ENCODE peak calls at places on chromosomes 7 and 10, in four cellular contexts. D, X, G and S are unnamed samples.

GRCh38 chr7:26363465-26363864 is 71.8 kb downstream of the SNX10 start:
- DNase-seq in D (peak; percentile 8), G (no peak), X (no peak), S (no peak)

GRCh38 chr10:1454964-1455363 is 282.4 kb downstream of the ADARB2 start:
- DNase-seq in G (no peak), X (no peak), D (no peak), S (peak; percentile 54)

GRCh38 chr7:92732451-92733036 is 103.8 kb downstream of the CDK6 start:
- DNase-seq in G (no peak), D (no peak), X (no peak), S (no peak)

GRCh38 chr10:30630571-30630970 is 1.0 kb upstream of the LYZL2 start:
- DNase-seq in X (no peak), G (no peak), D (no peak), S (no peak)

GRCh38 chr7:131581241-131582157 is 25.1 kb upstream of the PODXL start:
- DNase-seq in X (no peak), G (peak; percentile 6), D (no peak), S (peak; percentile 8)

GRCh38 chr7:86972072-86972471 is 87.4 kb downstream of the ELAPOR2 start:
- DNase-seq in G (no peak), D (peak; percentile 2), X (no peak), S (no peak)

GRCh38 chr7:115191506-115191905 is 269.6 kb downstream of the MDFIC start:
- DNase-seq in D (no peak), G (no peak), X (no peak), S (no peak)

GRCh38 chr10:64093304-64093703 is 572.1 kb downstream of the REEP3 start:
- DNase-seq in X (no peak), D (no peak), G (no peak), S (no peak)

GRCh38 chr7:101919363-101920115 is 102.1 kb downstream of the CUX1 start:
- DNase-seq in G (no peak), X (no peak), D (no peak), S (no peak)

DNA sequence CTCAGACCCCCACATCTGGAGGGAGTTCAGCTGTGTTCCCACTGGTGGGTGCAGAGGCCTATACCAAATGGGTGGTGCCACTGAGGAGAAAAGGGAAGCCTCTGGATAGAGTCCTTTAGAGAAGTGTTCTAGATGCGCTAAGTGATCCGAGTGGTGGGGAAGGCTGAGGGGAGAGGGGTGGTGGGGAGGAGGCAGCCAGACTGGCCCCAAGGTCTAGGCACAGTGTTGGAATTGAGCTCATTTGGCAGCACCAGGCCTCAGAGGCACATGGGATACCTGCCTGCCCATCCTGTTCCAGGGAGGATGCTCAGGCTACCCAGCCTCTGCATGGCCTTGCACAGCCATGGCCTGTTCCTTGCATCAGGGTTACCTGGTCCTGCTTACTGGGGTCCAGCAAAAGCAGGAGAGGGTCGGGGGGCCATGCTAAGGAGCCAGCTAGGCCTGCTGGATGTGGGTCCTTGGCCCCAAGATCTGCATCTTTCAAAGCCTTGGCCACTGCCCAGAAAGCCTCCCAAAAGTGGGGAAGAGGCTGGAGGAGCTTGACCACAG is 99.6 kb downstream of the NEURL1 start:
- DNase-seq in X (no peak), D (no peak), G (no peak), S (no peak)
- TF ChIP-seq CTCF in X (peak; percentile 41), D (no peak), G (no peak), S (no peak)

DNA sequence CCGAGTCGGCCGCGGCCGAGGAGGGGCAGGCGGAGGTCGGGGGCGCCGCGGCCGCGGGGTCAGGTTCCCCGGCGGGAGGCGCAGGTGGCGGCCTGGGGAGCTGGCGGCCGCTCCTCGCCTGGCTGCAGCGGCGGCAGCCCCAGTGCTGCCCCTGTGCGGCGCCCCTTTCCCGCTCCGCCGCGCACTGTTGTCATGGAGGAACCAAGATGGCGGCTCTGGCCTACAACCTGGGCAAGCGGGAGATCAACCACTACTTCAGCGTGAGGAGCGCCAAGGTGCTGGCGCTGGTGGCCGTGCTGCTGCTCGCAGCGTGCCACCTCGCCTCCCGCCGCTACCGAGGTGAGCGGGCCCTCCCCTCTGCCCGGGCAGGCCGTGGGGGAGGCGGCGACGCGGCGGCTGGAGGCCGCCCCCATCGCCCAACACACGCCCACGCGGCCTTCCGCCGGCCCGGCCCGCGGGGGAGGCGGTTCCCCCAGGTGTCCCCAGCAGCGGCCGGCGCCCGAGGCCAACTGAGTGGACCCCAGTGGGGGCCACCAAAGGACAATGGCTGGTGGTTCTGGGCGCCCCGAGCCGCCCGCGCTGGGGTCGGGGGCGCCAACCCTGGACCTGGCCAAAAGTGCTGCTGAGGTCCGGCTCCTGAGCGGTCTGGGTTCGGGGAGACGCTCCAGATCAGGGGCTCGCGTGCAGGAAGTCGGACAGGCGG is 421 bp downstream of the CASD1 start:
- DNase-seq in D (peak; percentile 84), G (peak; percentile 66), X (peak; percentile 43), S (peak; percentile 68)
- TF ChIP-seq CTCF in D (peak; percentile 46), G (no peak), X (peak; percentile 45), S (peak; percentile 42)

DNA sequence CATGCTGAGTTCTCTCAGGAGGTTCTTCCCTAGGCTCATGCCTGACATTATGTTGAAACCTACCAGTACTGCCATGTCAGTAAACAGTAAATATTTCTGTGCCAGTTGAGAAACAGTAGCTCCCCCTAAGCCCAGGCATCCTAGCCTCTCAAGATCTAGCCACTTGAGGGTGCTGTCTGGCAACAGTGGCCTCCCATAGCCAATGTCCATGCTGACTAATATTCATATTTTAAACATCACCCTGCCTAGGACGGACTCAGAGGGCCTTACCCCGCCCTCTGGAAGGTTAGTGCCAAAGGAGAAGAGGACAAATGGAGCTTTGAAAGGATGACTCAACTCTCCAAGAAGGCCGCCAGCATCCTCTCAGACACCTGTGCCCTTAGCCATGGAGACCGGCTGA is 7.7 kb downstream of the ACSM6 start:
- DNase-seq in D (peak; percentile 71), X (peak; percentile 73), G (peak; percentile 5), S (no peak)
- TF ChIP-seq CTCF in D (peak; percentile 52), X (peak; percentile 81), G (no peak), S (no peak)

GRCh38 chr7:4659551-4660286 is 22.4 kb upstream of the FOXK1 start:
- DNase-seq in X (no peak), D (peak; percentile 55), G (no peak), S (peak; percentile 50)
- TF ChIP-seq CTCF in X (peak; percentile 33), D (no peak), G (no peak), S (peak; percentile 58)

GRCh38 chr10:79070611-79071534 is 2.1 kb downstream of the ZMIZ1 start:
- DNase-seq in D (peak; percentile 85), G (peak; percentile 87), X (peak; percentile 77), S (peak; percentile 56)
- TF ChIP-seq CTCF in D (no peak), G (no peak), X (no peak), S (no peak)

DNA sequence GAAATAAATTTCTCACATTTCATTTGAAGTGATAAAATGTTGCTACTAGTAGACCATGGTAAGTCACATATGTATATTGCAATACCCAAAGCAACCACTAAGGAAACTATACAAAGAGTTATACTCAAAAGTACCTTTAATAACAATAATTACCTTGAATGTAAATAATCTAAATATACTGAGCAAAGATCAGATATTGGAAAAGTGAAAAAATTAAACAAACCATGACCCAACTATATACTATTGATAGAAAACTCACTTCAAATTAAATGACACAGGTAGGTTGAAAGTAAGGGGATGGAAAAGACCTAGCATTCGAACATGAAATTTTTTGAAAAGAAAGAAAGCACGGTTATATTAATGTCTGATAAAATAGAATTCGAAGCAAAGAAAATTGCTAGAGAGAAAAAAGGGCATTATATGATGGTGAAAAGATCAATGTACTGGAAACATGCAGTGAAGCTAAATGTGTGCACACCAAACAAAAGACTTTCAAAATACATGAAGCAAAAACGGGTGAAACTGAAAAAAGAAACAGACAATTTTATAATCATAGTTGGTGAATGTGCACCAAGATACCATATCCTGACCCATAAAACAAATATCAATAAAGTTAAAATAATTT is 29.1 kb downstream of the TFPI2 start:
- DNase-seq in X (no peak), D (no peak), G (no peak), S (no peak)
- TF ChIP-seq CTCF in X (peak; percentile 75), D (peak; percentile 4), G (no peak), S (peak; percentile 37)

GRCh38 chr7:148155826-148156225 is 434.7 kb upstream of the C7orf33 start:
- DNase-seq in G (no peak), D (no peak), X (no peak), S (no peak)

GRCh38 chr7:148148456-148148855 is 442.1 kb upstream of the C7orf33 start:
- DNase-seq in G (no peak), X (no peak), D (no peak), S (no peak)

GRCh38 chr7:148153611-148154010 is 437.0 kb upstream of the C7orf33 start:
- DNase-seq in X (no peak), G (no peak), D (no peak), S (no peak)

GRCh38 chr7:148149730-148150129 is 440.8 kb upstream of the C7orf33 start:
- DNase-seq in G (no peak), X (no peak), D (no peak), S (no peak)

DNA sequence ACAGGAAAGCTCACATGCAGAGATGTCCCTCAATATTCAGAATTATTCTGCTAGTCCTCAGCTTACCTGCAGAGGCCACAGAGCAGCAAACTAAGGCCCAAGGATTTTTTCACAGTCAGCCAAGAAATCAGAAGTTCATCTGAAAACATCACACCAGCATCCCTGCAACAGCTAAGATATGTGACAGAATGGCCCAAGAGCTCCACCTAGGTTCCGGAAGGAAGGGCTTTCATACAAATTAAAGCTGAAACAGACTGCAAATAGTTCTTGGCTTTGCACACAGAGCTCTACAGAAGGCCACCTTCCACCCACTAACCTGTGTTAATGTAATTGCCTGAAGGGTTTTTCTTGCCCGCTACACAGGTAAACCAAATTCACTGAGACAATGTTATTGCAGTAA is 438.8 kb upstream of the C7orf33 start:
- DNase-seq in D (no peak), G (no peak), X (no peak), S (no peak)
- TF ChIP-seq CTCF in D (no peak), G (no peak), X (no peak), S (no peak)

DNA sequence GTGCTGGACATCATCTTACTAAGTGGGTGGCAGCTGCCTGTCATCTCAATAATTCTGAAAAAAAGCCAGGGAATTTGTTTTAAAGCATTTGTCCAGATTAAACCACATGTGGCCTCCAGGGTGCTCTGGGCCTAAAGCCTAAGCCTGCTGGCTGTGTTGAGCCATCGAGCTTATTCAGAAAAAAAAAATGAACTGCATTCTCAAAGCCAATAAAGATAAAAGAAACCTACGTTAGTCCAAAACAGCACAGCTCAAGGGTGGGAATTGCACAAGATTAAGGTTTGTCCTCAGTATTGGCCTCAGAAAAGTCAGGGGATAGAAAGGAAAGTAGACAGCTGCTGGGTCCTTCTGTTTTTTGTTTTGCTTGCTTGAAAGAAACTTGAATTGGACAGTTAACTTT is 22.6 kb upstream of the PRTFDC1 start:
- DNase-seq in D (peak; percentile 3), X (peak; percentile 49), G (no peak), S (no peak)
- TF ChIP-seq CTCF in D (no peak), X (peak; percentile 48), G (no peak), S (no peak)

GRCh38 chr7:1626769-1627168 is 43.3 kb upstream of the ELFN1 start:
- DNase-seq in X (no peak), G (no peak), D (no peak), S (no peak)
- TF ChIP-seq CTCF in X (no peak), G (no peak), D (no peak), S (no peak)